ENCODE peak calls at places on chromosomes 3 and 15, in four cellular contexts. One of them, this sample, is unnamed. For H3K4me1, the result is how much of the 10 kb centered on the place peaks cover.

GRCh38 chr3:127718244-127718915 is 45.6 kb downstream of the ABTB1 start:
- DNase-seq in mucosa of descending colon: no peak
- DNase-seq in hepatocyte: no peak
- DNase-seq in heart right ventricle: no peak
- DNase-seq in this sample: no peak

GRCh38 chr3:86969500-86970189 is 21.3 kb downstream of the VGLL3 start:
- DNase-seq in mucosa of descending colon: no peak
- DNase-seq in heart right ventricle: no peak
- DNase-seq in hepatocyte: no peak
- DNase-seq in this sample: no peak

GRCh38 chr15:48865387-48866079 is 12.4 kb upstream of the EID1 start:
- DNase-seq in heart right ventricle: no peak
- DNase-seq in mucosa of descending colon: no peak
- DNase-seq in hepatocyte: peak
- DNase-seq in this sample: no peak

GRCh38 chr3:53668872-53669271 is 174.5 kb downstream of the CACNA1D start:
- DNase-seq in mucosa of descending colon: no peak
- DNase-seq in heart right ventricle: no peak
- DNase-seq in hepatocyte: no peak
- DNase-seq in this sample: no peak

GRCh38 chr15:48131324-48131723 is 10.5 kb downstream of the SLC24A5 start:
- DNase-seq in mucosa of descending colon: no peak
- DNase-seq in heart right ventricle: no peak
- DNase-seq in hepatocyte: no peak
- DNase-seq in this sample: no peak

GRCh38 chr3:5258526-5258925 is 71.0 kb downstream of the EDEM1 start:
- DNase-seq in mucosa of descending colon: no peak
- DNase-seq in heart right ventricle: no peak
- DNase-seq in hepatocyte: no peak
- DNase-seq in this sample: no peak

GRCh38 chr15:78368671-78369070 is 28.5 kb downstream of the CRABP1 start:
- DNase-seq in mucosa of descending colon: no peak
- DNase-seq in heart right ventricle: no peak
- DNase-seq in hepatocyte: peak
- DNase-seq in this sample: no peak

GRCh38 chr3:147394168-147394941 is 12.0 kb downstream of the ZIC4 start:
- DNase-seq in heart right ventricle: no peak
- DNase-seq in hepatocyte: no peak
- DNase-seq in mucosa of descending colon: no peak
- DNase-seq in this sample: no peak

GRCh38 chr3:11394397-11394796 is 122.2 kb downstream of the ATG7 start:
- DNase-seq in mucosa of descending colon: no peak
- DNase-seq in heart right ventricle: no peak
- DNase-seq in hepatocyte: no peak
- DNase-seq in this sample: no peak

GRCh38 chr3:139353920-139354556 is 10.2 kb downstream of the MRPS22 start:
- DNase-seq in heart right ventricle: no peak
- DNase-seq in hepatocyte: peak
- DNase-seq in mucosa of descending colon: no peak
- DNase-seq in this sample: no peak

GRCh38 chr15:22979699-22980188 is 424 bp downstream of the CYFIP1 start:
- DNase-seq in hepatocyte: peak
- DNase-seq in mucosa of descending colon: peak
- DNase-seq in heart right ventricle: peak
- DNase-seq in this sample: no peak

GRCh38 chr3:31892500-31892899 is 88.6 kb downstream of the OSBPL10 start:
- DNase-seq in heart right ventricle: no peak
- DNase-seq in mucosa of descending colon: no peak
- DNase-seq in hepatocyte: no peak
- DNase-seq in this sample: no peak

GRCh38 chr3:185807455-185808068 is 17.3 kb downstream of the IGF2BP2 start:
- DNase-seq in hepatocyte: no peak
- DNase-seq in heart right ventricle: no peak
- DNase-seq in mucosa of descending colon: no peak
- DNase-seq in this sample: no peak

GRCh38 chr3:12875857-12876451 is 34.6 kb upstream of the RPL32 start:
- DNase-seq in heart right ventricle: no peak
- DNase-seq in mucosa of descending colon: peak
- DNase-seq in hepatocyte: peak
- DNase-seq in this sample: peak

GRCh38 chr3:122084795-122085194 is 29.6 kb downstream of the CD86 start:
- DNase-seq in mucosa of descending colon: no peak
- DNase-seq in heart right ventricle: no peak
- DNase-seq in hepatocyte: no peak
- DNase-seq in this sample: no peak

GRCh38 chr3:135806342-135806741 is 159.2 kb upstream of the PPP2R3A start:
- DNase-seq in heart right ventricle: no peak
- DNase-seq in mucosa of descending colon: no peak
- DNase-seq in hepatocyte: no peak
- DNase-seq in this sample: no peak

GRCh38 chr15:89760303-89761008 is 9.4 kb upstream of the MESP1 start:
- DNase-seq in heart right ventricle: peak
- DNase-seq in hepatocyte: peak
- DNase-seq in mucosa of descending colon: peak
- DNase-seq in this sample: peak

GRCh38 chr3:115667175-115668065 is 44.1 kb downstream of the GAP43 start:
- DNase-seq in hepatocyte: no peak
- DNase-seq in mucosa of descending colon: no peak
- DNase-seq in heart right ventricle: no peak
- DNase-seq in this sample: no peak

GRCh38 chr15:29821416-29822099 is 710 bp downstream of the TJP1 start:
- DNase-seq in mucosa of descending colon: peak
- DNase-seq in heart right ventricle: peak
- DNase-seq in hepatocyte: peak
- DNase-seq in this sample: peak

GRCh38 chr3:27633224-27633545 is 88.9 kb downstream of the EOMES start:
- DNase-seq in hepatocyte: no peak
- DNase-seq in heart right ventricle: no peak
- DNase-seq in mucosa of descending colon: no peak
- DNase-seq in this sample: no peak

GRCh38 chr3:33075996-33076395 is 20.9 kb downstream of the GLB1 start:
- DNase-seq in mucosa of descending colon: no peak
- DNase-seq in heart right ventricle: no peak
- DNase-seq in hepatocyte: no peak
- DNase-seq in this sample: no peak

GRCh38 chr3:149315694-149316093 is 17.7 kb downstream of the TM4SF18 start:
- DNase-seq in mucosa of descending colon: no peak
- DNase-seq in heart right ventricle: no peak
- DNase-seq in hepatocyte: no peak
- DNase-seq in this sample: no peak

GRCh38 chr3:27090265-27091041 is 278.7 kb downstream of the NEK10 start:
- DNase-seq in heart right ventricle: no peak
- DNase-seq in mucosa of descending colon: no peak
- DNase-seq in hepatocyte: no peak
- DNase-seq in this sample: no peak

GRCh38 chr3:4587061-4587837 is 94.1 kb downstream of the ITPR1 start:
- DNase-seq in hepatocyte: no peak
- DNase-seq in mucosa of descending colon: no peak
- DNase-seq in heart right ventricle: no peak
- DNase-seq in this sample: no peak

GRCh38 chr15:51334011-51334426 is 4.4 kb downstream of the CYP19A1 start:
- DNase-seq in heart right ventricle: no peak
- DNase-seq in hepatocyte: no peak
- DNase-seq in mucosa of descending colon: no peak
- DNase-seq in this sample: no peak

GRCh38 chr3:156216216-156216615 is 95.8 kb downstream of the KCNAB1 start:
- DNase-seq in heart right ventricle: no peak
- DNase-seq in hepatocyte: no peak
- DNase-seq in mucosa of descending colon: no peak
- DNase-seq in this sample: no peak

GRCh38 chr15:25183581-25184330 is 229.0 kb downstream of the SNRPN start:
- DNase-seq in mucosa of descending colon: peak
- DNase-seq in hepatocyte: no peak
- DNase-seq in heart right ventricle: no peak
- DNase-seq in this sample: peak

GRCh38 chr3:47794585-47794984 is 8.4 kb upstream of the DHX30 start:
- DNase-seq in hepatocyte: no peak
- DNase-seq in mucosa of descending colon: no peak
- DNase-seq in heart right ventricle: no peak
- DNase-seq in this sample: no peak

GRCh38 chr3:17040322-17040721 is 155.6 kb downstream of the PLCL2 start:
- DNase-seq in mucosa of descending colon: no peak
- DNase-seq in hepatocyte: no peak
- DNase-seq in heart right ventricle: no peak
- DNase-seq in this sample: no peak

GRCh38 chr3:12993623-12994356 is 79.4 kb downstream of the IQSEC1 start:
- DNase-seq in hepatocyte: peak
- DNase-seq in heart right ventricle: no peak
- DNase-seq in mucosa of descending colon: no peak
- DNase-seq in this sample: no peak

GRCh38 chr15:67946701-67947100 is 106.9 kb upstream of the RNU6-1 start:
- DNase-seq in heart right ventricle: no peak
- DNase-seq in hepatocyte: no peak
- DNase-seq in mucosa of descending colon: no peak
- DNase-seq in this sample: no peak

GRCh38 chr15:67997996-67998395 is 56.1 kb upstream of the PIAS1 start:
- DNase-seq in heart right ventricle: no peak
- DNase-seq in mucosa of descending colon: no peak
- DNase-seq in hepatocyte: no peak
- DNase-seq in this sample: no peak

GRCh38 chr15:54273928-54274327 is 295.7 kb downstream of the UNC13C start:
- DNase-seq in hepatocyte: no peak
- DNase-seq in heart right ventricle: no peak
- DNase-seq in mucosa of descending colon: no peak
- DNase-seq in this sample: no peak

GRCh38 chr3:16373270-16373785 is 108.3 kb downstream of the OXNAD1 start:
- DNase-seq in hepatocyte: no peak
- DNase-seq in heart right ventricle: no peak
- DNase-seq in mucosa of descending colon: no peak
- DNase-seq in this sample: no peak

GRCh38 chr3:100492810-100493140 is 356 bp downstream of the TMEM45A start:
- DNase-seq in hepatocyte: no peak
- DNase-seq in heart right ventricle: no peak
- DNase-seq in mucosa of descending colon: no peak
- DNase-seq in this sample: no peak

GRCh38 chr3:100486808-100487207 is 5.6 kb upstream of the TMEM45A start:
- DNase-seq in mucosa of descending colon: no peak
- DNase-seq in hepatocyte: no peak
- DNase-seq in heart right ventricle: no peak
- DNase-seq in this sample: no peak

GRCh38 chr3:100489118-100489517 is 3.3 kb upstream of the TMEM45A start:
- DNase-seq in hepatocyte: no peak
- DNase-seq in mucosa of descending colon: no peak
- DNase-seq in heart right ventricle: no peak
- DNase-seq in this sample: no peak

GRCh38 chr3:100496711-100497261 is 4.4 kb downstream of the TMEM45A start:
- DNase-seq in heart right ventricle: no peak
- DNase-seq in mucosa of descending colon: no peak
- DNase-seq in hepatocyte: no peak
- DNase-seq in this sample: no peak

DNA sequence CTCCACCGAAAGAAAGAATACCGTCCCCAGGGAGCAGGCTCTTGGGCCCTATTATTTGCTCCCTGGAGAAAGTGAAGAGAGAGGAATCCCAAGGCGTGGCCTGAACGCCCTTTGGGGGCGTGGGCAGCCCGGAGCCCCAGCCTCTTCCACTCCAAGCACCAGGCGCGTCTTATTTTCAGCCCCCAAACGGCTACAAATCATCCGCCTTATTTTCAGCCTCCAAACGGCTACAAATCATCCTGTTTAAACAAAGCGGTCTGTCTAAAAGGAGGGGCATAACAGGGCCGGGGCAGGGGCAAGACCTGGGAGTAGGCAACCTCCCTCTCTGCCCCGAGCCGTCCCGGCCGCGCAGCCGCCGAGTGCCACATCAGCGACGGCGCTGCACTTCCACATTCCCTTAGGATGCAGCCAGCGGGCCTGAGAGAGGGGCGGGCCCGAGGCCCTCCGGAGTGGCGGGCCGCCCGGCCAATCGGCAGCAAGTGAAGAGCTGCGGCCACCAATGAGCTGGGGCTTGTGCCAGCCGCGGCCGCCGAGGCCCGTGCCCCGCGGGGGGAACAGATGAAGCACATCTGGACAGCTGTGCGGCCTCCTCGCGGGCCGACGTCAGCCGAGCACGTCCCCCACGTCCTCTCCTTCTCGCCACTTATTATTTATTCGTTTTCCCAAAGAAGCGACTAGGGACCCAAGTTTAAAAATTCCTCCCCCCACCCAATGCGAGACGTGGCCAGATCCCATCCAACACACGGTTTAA is at the start of gene TMEM45A:
- DNase-seq in heart right ventricle: peak
- DNase-seq in hepatocyte: peak
- DNase-seq in mucosa of descending colon: peak
- DNase-seq in this sample: peak
- TF ChIP-seq CTCF in heart right ventricle: no peak
- TF ChIP-seq CTCF in hepatocyte: no peak
- TF ChIP-seq CTCF in mucosa of descending colon: no peak
- TF ChIP-seq CTCF in this sample: no peak

DNA sequence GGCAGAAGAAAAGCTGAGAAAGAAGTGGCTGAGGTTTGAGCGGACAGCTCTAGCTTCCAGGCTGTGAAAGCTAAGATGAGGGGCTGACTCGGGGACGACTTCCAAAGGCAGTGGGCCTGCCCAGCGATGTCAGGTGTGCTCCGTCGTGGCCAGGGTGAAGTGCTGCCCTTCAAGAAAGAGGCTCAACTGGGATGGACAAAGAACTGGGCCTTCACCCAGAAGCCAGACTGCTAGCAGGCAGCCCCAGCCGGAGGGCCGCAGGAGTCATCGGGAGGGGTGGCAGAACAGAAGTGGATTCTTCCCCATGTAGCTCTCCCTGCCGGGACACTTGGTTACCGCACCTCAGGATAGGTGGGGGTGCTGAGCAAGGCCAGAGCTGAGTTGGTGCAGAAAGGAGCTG is 13.1 kb upstream of the SEC13 start:
- DNase-seq in heart right ventricle: no peak
- DNase-seq in hepatocyte: no peak
- DNase-seq in mucosa of descending colon: no peak
- DNase-seq in this sample: peak
- H3K4me1 ChIP-seq in heart right ventricle: under half
- H3K4me1 ChIP-seq in hepatocyte: under half
- H3K4me1 ChIP-seq in mucosa of descending colon: under half
- H3K4me1 ChIP-seq in this sample: under half

GRCh38 chr3:159989973-159990846 is 1.6 kb downstream of the IL12A start:
- DNase-seq in heart right ventricle: no peak
- DNase-seq in mucosa of descending colon: no peak
- DNase-seq in hepatocyte: no peak
- DNase-seq in this sample: no peak
- TF ChIP-seq CTCF in heart right ventricle: no peak
- TF ChIP-seq CTCF in mucosa of descending colon: no peak
- TF ChIP-seq CTCF in hepatocyte: no peak
- TF ChIP-seq CTCF in this sample: no peak

GRCh38 chr3:37899711-37900306 is 38.1 kb downstream of the CTDSPL start:
- DNase-seq in hepatocyte: no peak
- DNase-seq in mucosa of descending colon: no peak
- DNase-seq in heart right ventricle: no peak
- DNase-seq in this sample: no peak

GRCh38 chr3:37898424-37898823 is 36.7 kb downstream of the CTDSPL start:
- DNase-seq in heart right ventricle: no peak
- DNase-seq in hepatocyte: no peak
- DNase-seq in mucosa of descending colon: no peak
- DNase-seq in this sample: no peak

GRCh38 chr3:37897763-37898162 is 36.1 kb downstream of the CTDSPL start:
- DNase-seq in heart right ventricle: no peak
- DNase-seq in mucosa of descending colon: no peak
- DNase-seq in hepatocyte: no peak
- DNase-seq in this sample: no peak

GRCh38 chr3:37896775-37897174 is 35.1 kb downstream of the CTDSPL start:
- DNase-seq in hepatocyte: no peak
- DNase-seq in mucosa of descending colon: no peak
- DNase-seq in heart right ventricle: no peak
- DNase-seq in this sample: no peak

GRCh38 chr3:37899101-37899707 is 37.5 kb downstream of the CTDSPL start:
- DNase-seq in mucosa of descending colon: no peak
- DNase-seq in heart right ventricle: no peak
- DNase-seq in hepatocyte: no peak
- DNase-seq in this sample: no peak
- H3K4me1 ChIP-seq in mucosa of descending colon: under half
- H3K4me1 ChIP-seq in heart right ventricle: under half
- H3K4me1 ChIP-seq in hepatocyte: under half
- H3K4me1 ChIP-seq in this sample: half or more

This sample was measured in left ventricle myocardium inferior.